ENCODE peak calls at places on chromosomes 4 and X, in seven cellular contexts. X, W, K, I, H, C and B are unnamed samples.

GRCh38 chr4:153152453-153153338 is 51.5 kb upstream of the TRIM2 start:
- DNase-seq in K (peak), H (no peak), X (peak), W (peak), I (no peak), C (no peak), B (peak)

GRCh38 chrX:112521658-112522057 is 158.1 kb downstream of the LHFPL1 start:
- DNase-seq in X (no peak), K (no peak), I (no peak), C (no peak), W (no peak), H (no peak), B (no peak)

GRCh38 chr4:139907001-139907809 is 241.6 kb downstream of the MGST2 start:
- DNase-seq in X (no peak), I (no peak), W (no peak), K (no peak), C (no peak), H (no peak), B (no peak)

GRCh38 chr4:186201535-186202230 is 10.3 kb downstream of the CYP4V2 start:
- DNase-seq in C (no peak), H (peak), X (peak), W (no peak), K (peak), I (peak), B (peak)

GRCh38 chr4:93710101-93710846 is 118.3 kb upstream of the ATOH1 start:
- DNase-seq in K (no peak), I (peak), C (no peak), H (no peak), W (no peak), X (no peak), B (no peak)

GRCh38 chrX:133926099-133926498 is 59.3 kb downstream of the GPC3 start:
- DNase-seq in K (no peak), H (no peak), X (no peak), C (no peak), W (no peak), I (no peak), B (no peak)

GRCh38 chr4:173493041-173493440 is 37.0 kb downstream of the HAND2 start:
- DNase-seq in X (no peak), H (no peak), K (no peak), W (no peak), C (no peak), I (no peak), B (no peak)

GRCh38 chr4:110357521-110357920 is 118.4 kb upstream of the ENPEP start:
- DNase-seq in X (no peak), C (no peak), W (no peak), K (no peak), H (no peak), I (no peak), B (no peak)

GRCh38 chrX:95885074-95885473 is 799.6 kb upstream of the DIAPH2 start:
- DNase-seq in C (peak), W (no peak), X (no peak), I (no peak), H (no peak), K (no peak), B (no peak)

GRCh38 chr4:119105605-119106004 is 30.0 kb upstream of the MYOZ2 start:
- DNase-seq in C (no peak), K (no peak), H (no peak), I (no peak), X (no peak), W (no peak), B (no peak)